ENCODE peak calls at places on chromosomes 13 and 19, in five cellular contexts. I, R, M, Z and Y are unnamed samples.

GRCh38 chr19:2474232-2475017 is 1.5 kb upstream of the GADD45B start:
- DNase-seq in I (peak; percentile 99), R (peak; percentile 95), M (no peak), Z (peak; percentile 76), Y (peak; percentile 95)

GRCh38 chr13:79423801-79424642 is 18.0 kb upstream of the RBM26 start:
- DNase-seq in I (no peak), R (peak; percentile 75), M (peak; percentile 28), Z (peak; percentile 29), Y (peak; percentile 34)

GRCh38 chr19:13951799-13952153 is 533 bp upstream of the DCAF15 start:
- DNase-seq in I (no peak), R (no peak), M (no peak), Z (no peak), Y (no peak)

GRCh38 chr13:34913040-34913439 is 29.0 kb upstream of the NBEA start:
- DNase-seq in I (no peak), R (peak; percentile 76), M (no peak), Z (no peak), Y (peak; percentile 71)

GRCh38 chr13:104011505-104012270 is 945.5 kb upstream of the SLC10A2 start:
- DNase-seq in I (no peak), R (peak; percentile 13), M (no peak), Z (no peak), Y (peak; percentile 51)

GRCh38 chr19:11088508-11089253 is 582 bp upstream of the LDLR start:
- DNase-seq in I (peak; percentile 77), R (no peak), M (no peak), Z (peak; percentile 81), Y (no peak)

GRCh38 chr13:109616021-109616420 is 170.4 kb downstream of the IRS2 start:
- DNase-seq in I (no peak), R (no peak), M (no peak), Z (no peak), Y (no peak)

GRCh38 chr13:33634526-33635111 is 183.3 kb upstream of the RFC3 start:
- DNase-seq in I (peak; percentile 46), R (peak; percentile 11), M (no peak), Z (no peak), Y (no peak)

GRCh38 chr19:8611890-8612806 is 1.6 kb upstream of the ADAMTS10 start:
- DNase-seq in I (peak; percentile 98), R (peak; percentile 74), M (no peak), Z (no peak), Y (no peak)

GRCh38 chr19:2856457-2857055 is 10.6 kb upstream of the ZNF556 start:
- DNase-seq in I (no peak), R (no peak), M (no peak), Z (no peak), Y (no peak)

GRCh38 chr13:114110091-114110829 is 22.2 kb downstream of the RASA3 start:
- DNase-seq in I (peak; percentile 71), R (peak; percentile 50), M (no peak), Z (no peak), Y (peak; percentile 68)
- H3K4me2 ChIP-seq in I (no peak overlapping the region), R (no peak overlapping the region), M (no peak overlapping the region), Z (no peak overlapping the region), Y (peak overlapping the region; percentile 4)

DNA sequence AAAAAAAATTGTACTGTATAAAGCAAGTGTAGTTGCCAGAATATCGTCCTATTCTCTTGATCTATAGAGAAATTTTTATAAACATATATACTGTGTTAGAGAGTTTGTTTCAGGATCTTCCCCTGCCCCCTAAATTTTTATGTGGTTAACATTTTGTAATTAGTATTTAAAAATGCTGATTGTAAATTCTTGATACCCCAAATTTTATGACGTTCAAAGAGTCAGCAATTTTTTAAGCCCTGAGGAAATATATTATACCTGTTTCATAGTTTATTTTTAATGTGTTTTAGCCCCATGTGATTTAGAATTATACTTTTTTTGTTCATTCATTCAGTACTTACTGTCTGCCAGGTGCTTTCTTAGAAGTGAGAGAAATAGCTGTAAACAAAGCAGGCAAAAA is 7.3 kb upstream of the KCTD4 start:
- DNase-seq in I (no peak), R (no peak), M (no peak), Z (no peak), Y (no peak)
- H3K4me3 ChIP-seq in I (no peak overlapping the region), R (no peak overlapping the region), M (no peak overlapping the region), Z (no peak overlapping the region), Y (no peak overlapping the region)

GRCh38 chr19:48506138-48506733 is 5.4 kb downstream of the LMTK3 start:
- DNase-seq in I (peak; percentile 92), R (peak; percentile 85), M (no peak), Z (peak; percentile 48), Y (peak; percentile 47)
- TF ChIP-seq CTCF in I (peak; percentile 57), R (peak; percentile 79), M (peak; percentile 46), Z (peak; percentile 75), Y (peak; percentile 52)

DNA sequence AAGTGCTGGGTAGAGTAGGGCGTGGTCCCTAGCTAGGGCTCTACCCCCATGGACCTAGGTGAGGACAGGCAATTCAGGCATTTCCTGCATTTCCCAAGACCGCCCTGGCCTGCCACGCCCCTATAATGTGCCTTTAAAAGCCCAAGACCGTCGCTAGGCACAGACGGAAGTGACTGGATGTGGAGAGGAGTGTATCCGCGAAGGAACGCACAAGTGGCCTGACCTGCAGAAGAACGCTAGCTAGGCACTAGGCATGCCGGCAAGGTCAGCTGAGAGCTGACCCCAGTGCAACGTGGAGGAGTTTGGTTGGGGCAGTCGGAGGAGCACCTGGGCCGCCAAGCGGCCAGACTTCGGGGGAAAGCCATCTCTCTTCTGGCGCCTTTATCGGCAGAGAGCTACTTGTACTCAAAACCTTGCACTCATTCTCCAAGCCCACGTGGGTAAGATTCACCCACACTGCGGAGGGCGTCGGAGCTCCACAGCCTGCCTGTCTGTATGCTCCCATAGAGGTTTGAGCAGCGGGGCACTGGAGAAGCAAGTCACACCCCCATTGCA is 370.0 kb downstream of the FGF9 start:
- DNase-seq in I (no peak), R (peak; percentile 94), M (no peak), Z (no peak), Y (peak; percentile 25)
- H3K4me2 ChIP-seq in I (no peak overlapping the region), R (peak overlapping the region; percentile 78), M (no peak overlapping the region), Z (no peak overlapping the region), Y (peak overlapping the region; percentile 60)

DNA sequence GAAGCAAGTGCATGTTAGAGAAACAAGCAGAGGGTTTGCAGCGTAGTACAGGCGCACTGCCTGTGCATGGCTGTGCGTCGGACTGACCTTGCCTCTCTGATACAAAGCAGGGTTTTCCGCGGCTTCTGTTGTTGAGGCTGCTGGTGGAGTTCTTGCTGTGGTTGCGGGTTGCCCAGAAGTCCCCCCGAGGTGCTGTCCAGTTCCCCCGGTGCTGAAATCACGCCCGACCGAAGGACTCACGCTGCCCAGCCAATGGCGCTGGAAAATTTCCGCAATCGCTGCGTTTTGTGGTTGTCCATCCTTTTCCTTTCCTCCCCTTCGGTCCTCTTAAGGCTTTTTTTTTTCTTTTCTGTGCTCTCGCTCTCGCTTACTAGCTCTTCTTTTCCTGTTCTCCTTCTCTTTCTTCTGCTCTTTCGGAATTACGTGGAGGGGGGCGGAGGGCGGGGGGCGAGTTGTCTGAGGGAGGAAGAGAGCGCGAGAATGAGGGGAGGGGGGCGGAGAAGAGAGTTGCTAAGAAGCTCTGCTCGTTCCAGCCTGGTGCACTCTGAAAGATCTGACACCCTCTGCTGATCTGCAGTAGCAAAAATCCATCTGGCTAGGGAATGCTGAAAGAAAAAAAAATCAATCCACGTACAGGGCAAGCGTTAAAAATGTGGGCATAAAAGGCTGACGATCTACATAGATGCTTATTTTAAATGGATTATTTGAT is at the start of gene SLITRK1:
- DNase-seq in I (peak; percentile 58), R (peak; percentile 96), M (no peak), Z (no peak), Y (peak; percentile 94)
- H3K4me3 ChIP-seq in I (peak within 1 kb of the TSS; percentile 57), R (peak within 1 kb of the TSS; percentile 53), M (no peak within 1 kb of the TSS), Z (no peak within 1 kb of the TSS), Y (peak within 1 kb of the TSS; percentile 65)

DNA sequence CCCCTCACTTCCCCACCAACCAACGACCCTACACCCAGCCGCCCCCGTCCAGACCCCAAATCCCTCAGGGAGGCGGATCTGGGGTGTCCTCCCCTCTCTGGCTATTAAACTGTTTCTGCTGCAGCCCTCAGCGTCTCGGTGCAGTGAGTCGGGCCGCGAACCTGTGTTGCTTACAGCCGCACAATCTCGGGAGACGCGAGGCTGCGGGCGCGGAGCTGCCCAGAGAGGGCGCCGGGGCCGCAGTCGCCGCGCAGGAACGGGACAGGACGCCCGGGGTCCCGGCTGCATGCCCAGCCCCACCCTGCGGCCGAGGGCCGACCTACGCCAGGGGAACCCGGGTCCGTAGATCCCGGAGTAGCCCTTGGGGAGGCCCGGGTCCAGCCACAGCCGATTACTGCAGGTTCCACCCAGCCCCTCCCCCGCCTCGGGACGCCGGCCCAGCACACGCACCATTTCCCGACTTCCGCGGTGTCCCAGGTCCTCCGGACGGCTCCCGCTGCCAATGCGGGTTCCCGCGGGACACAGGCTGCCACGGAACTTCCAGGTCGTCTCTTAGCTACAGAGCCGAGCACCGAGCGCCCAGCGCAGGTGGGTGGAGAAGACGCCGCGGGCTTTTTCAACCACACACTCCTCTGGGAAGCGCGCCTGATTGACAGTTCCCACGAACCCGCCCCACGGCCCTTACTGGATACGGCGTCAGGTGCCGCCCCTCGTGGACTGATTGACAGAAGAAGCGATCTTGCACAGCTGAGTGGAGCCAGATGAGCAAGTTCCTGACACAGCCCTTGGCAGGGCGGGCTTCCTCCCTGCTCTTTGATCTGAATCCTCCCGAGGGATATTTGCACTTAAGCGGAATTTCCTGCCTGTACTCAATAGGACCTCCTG is at the start of gene ZNF799:
- DNase-seq in I (peak; percentile 95), R (peak; percentile 92), M (peak; percentile 94), Z (peak; percentile 100), Y (peak; percentile 95)
- TF ChIP-seq CTCF in I (no peak), R (no peak), M (peak; percentile 16), Z (peak; percentile 17), Y (peak; percentile 20)

DNA sequence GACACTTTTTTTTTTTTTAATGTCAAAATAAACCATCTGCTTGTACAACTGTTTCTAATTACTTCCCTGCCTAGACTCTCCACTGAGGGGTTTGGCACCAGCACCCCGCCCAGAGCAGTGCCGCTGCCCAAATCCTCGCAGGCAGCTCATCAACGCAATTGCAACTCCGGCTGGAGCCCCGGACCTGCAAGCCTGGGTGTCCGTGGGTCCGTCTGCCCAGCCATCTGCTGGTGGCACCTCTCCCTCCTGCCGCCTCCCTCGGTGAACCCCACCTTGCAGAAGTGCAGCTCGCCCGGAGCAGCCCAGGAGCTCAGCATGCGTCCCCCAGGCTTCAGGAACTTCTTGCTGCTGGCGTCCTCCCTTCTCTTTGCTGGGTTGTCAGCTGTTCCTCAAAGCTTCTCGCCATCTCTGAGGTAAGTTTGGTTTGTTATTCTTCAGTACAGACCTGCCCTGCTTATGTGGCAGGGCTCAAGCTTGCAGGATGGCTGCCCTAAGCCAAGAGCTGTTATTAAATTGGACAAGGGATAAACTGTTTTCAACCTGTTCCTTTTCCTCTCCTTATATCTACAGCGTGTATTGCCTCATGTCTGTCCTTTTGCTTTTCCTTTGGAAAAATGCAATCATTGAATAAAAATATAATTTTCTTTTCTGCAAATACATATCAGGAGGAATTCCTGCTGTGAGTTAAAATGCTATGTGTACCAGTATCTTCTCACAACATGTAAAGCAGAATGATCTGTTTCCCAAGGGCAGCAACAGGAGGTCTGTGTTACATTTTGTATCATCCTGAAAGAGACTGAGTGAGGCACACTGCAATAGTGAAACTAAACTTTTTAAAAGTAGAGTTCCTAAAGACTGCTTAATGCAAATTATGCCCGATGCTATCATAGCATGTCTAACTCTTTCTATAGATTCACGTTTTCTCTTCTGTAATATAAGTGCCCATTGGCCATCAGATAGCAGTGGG is at the start of gene ITGBL1:
- DNase-seq in I (peak; percentile 81), R (no peak), M (no peak), Z (no peak), Y (no peak)
- H3K4me2 ChIP-seq in I (peak within 1 kb of the TSS; percentile 95), R (peak within 1 kb of the TSS; percentile 67), M (peak within 1 kb of the TSS; percentile 4), Z (peak within 1 kb of the TSS; percentile 86), Y (no peak within 1 kb of the TSS)

DNA sequence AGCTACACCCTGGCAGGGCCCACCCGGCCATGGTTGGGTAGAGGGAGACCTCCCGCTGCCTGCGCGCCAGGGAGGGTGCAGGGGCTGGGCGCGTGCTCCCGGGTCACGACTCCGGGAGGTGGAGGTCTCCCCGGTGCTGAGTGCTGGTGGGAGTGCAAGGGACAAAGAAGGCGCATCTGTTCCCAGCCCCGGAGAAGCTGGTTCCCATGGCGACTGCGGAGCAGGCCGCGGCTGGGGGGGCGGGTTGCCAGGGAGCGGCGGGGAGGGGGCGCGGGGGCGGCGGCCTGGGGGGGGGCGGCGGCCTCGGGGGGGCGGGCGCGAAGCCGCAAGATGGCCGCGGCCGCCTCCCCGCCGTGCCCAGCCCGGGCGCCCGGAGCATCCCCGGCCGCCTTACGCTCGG is 1.2 kb downstream of the CBARP start:
- DNase-seq in I (peak; percentile 92), R (no peak), M (no peak), Z (no peak), Y (peak; percentile 68)
- H3K4me3 ChIP-seq in I (peak overlapping the region; percentile 84), R (peak overlapping the region; percentile 83), M (peak overlapping the region; percentile 96), Z (no peak overlapping the region), Y (peak overlapping the region; percentile 75)